ENCODE peak calls at places on chromosomes 12 and 14, in nine cellular contexts. X is GM12878, C is epithelial cell of esophagus, G is kidney, Z is neural progenitor cell, B is AG09309, R is IMR-90, P is GM20000, U is mammary epithelial cell. Y is an unnamed sample.

GRCh38 chr12:15679146-15679545 is 110.0 kb downstream of the EPS8 start:
- DNase-seq in X (no peak), R (peak; percentile 56), Z (no peak), C (no peak), P (no peak), U (no peak), B (no peak), G (no peak), Y (no peak)

GRCh38 chr12:123748661-123749060 is 13.4 kb upstream of the DNAH10 start:
- DNase-seq in B (no peak), Z (no peak), C (peak; percentile 57), X (no peak), P (no peak), G (no peak), R (peak; percentile 49), U (peak; percentile 86), Y (no peak)

GRCh38 chr12:30991466-30991865 is 64.9 kb downstream of the TSPAN11 start:
- DNase-seq in Z (no peak), C (no peak), R (no peak), G (no peak), X (no peak), P (no peak), U (no peak), B (no peak), Y (no peak)

GRCh38 chr14:51002406-51002984 is 58.2 kb upstream of the PYGL start:
- DNase-seq in G (no peak), P (no peak), R (no peak), B (no peak), U (no peak), X (no peak), Z (no peak), C (no peak), Y (no peak)

GRCh38 chr14:75906680-75907280 is 75.0 kb downstream of the TGFB3 start:
- DNase-seq in Z (peak; percentile 80), U (peak; percentile 33), C (peak; percentile 67), X (no peak), P (peak; percentile 61), B (no peak), R (peak; percentile 70), G (no peak), Y (no peak)

GRCh38 chr12:80756875-80757274 is 40.2 kb downstream of the MYF5 start:
- DNase-seq in R (peak; percentile 44), U (no peak), G (no peak), X (no peak), P (peak; percentile 7), C (no peak), B (no peak), Z (no peak), Y (no peak)

GRCh38 chr12:12927211-12928079 is 24.5 kb downstream of the GPRC5D start:
- DNase-seq in P (no peak), Z (no peak), U (peak; percentile 60), C (peak; percentile 83), B (no peak), X (peak; percentile 28), G (peak; percentile 93), R (peak; percentile 45), Y (no peak)

GRCh38 chr12:100745378-100746071 is 49.1 kb upstream of the ANO4 start:
- DNase-seq in X (no peak), G (no peak), Z (no peak), R (no peak), B (no peak), P (no peak), C (no peak), U (no peak), Y (no peak)

GRCh38 chr14:68723808-68724268 is 69.0 kb downstream of the ZFP36L1 start:
- DNase-seq in C (no peak), U (no peak), B (no peak), Z (no peak), G (no peak), R (no peak), P (no peak), X (no peak), Y (no peak)

GRCh38 chr12:63989301-63989845 is 144.9 kb downstream of the SRGAP1 start:
- DNase-seq in C (no peak), R (peak; percentile 77), B (no peak), P (no peak), X (no peak), Z (no peak), G (no peak), U (no peak), Y (no peak)

GRCh38 chr12:63991036-63991547 is 146.6 kb downstream of the SRGAP1 start:
- DNase-seq in C (no peak), G (no peak), U (peak; percentile 82), B (no peak), X (no peak), P (no peak), Z (no peak), R (peak; percentile 48), Y (no peak)

GRCh38 chr12:63982787-63983186 is 138.3 kb downstream of the SRGAP1 start:
- DNase-seq in C (no peak), G (no peak), R (no peak), B (no peak), Z (no peak), U (no peak), P (no peak), X (no peak), Y (no peak)

GRCh38 chr12:63985456-63985855 is 141.0 kb downstream of the SRGAP1 start:
- DNase-seq in C (no peak), B (no peak), P (no peak), Z (no peak), X (no peak), U (no peak), G (no peak), R (no peak), Y (no peak)

DNA sequence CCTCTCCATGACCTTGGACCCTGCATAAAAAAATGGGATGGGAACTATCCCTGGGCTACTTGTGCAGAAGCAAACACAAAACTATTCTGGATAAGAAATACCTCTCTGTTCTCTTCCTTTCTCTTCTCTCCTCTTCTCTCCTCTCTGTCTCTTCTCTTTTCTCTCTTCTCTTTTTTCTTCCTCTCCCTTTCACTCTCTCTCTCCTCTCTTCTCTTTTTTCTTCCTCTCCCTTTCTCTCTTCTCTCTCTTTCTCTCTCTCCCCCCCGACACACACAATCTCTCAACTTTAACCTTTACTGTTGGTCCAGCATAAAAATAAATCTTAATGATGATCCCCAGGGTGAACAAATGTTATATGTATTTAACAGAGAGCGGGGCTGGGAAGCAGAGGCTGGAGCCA is 141.4 kb downstream of the SRGAP1 start:
- DNase-seq in R (no peak), C (no peak), Z (no peak), U (no peak), P (no peak), B (no peak), X (no peak), G (no peak), Y (no peak)
- TF ChIP-seq CTCF in R (no peak), C (no peak), Z (no peak), U (no peak), P (no peak), B (no peak), X (no peak), G (no peak), Y (no peak)

DNA sequence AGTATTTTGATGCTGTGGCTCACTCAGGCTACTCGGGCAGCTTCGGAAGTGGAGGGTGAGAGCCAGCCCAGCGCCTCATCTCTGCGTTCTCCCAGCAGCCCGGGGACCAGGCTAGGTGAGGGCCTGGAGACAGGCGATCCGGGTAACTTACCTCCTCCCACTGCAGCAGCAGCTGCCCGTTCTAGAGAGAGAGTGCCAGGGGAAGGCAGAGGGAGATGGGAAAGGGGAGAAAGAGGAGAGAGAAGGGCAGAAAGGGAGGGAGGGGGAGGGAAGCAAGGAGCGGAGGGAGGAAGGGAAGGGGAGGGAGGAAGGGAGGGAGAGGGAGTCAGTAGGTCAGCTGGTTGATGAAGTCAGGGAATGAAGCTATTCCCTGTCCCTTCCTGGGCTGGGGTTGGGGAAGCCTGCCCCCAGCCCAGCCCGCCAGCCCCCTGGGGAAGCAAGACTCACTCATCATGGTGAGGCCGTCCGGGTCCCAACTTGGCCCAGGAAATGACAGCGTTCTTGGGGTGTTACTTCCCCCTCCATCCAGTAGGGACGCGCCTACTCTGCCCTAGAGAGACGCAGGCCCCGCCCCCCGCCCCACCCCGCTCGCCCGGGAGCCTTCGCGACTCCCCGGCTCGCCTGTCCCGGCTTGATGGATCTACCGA is at the start of gene IFI27L2:
- DNase-seq in G (peak; percentile 88), U (peak; percentile 87), B (no peak), R (peak; percentile 73), P (peak; percentile 89), X (no peak), Z (peak; percentile 94), C (peak; percentile 77), Y (peak; percentile 41)
- TF ChIP-seq CTCF in G (no peak), U (no peak), B (peak; percentile 33), R (peak; percentile 21), P (peak; percentile 1), X (peak; percentile 4), Z (peak; percentile 46), C (peak; percentile 5), Y (no peak)

DNA sequence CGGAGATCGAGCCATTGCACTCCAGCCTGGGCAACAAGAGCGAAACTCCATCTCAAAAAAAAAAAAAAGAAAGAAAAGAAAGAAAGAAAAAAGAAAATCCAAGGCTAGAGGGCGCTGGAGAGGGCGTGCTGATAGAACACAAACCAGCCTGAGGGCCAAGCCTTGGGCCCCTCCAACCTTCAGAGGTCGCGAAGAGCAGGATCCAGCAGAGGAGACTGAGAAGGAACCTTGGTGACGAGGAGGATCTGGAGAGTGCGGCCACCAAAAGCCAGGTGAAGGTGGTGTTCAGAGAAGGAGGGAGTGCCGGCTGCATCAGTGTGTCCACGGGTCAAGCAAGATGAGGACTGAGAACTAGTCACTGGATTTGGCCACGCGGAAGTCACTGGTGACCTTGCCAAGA is 4.1 kb upstream of the DYNC1H1 start:
- DNase-seq in X (no peak), P (no peak), G (peak; percentile 66), R (no peak), B (no peak), Z (peak; percentile 51), U (no peak), C (no peak), Y (no peak)
- TF ChIP-seq CTCF in X (peak; percentile 30), P (peak; percentile 33), G (peak; percentile 5), R (peak; percentile 52), B (peak; percentile 60), Z (peak; percentile 56), U (peak; percentile 36), C (peak; percentile 43), Y (no peak)

DNA sequence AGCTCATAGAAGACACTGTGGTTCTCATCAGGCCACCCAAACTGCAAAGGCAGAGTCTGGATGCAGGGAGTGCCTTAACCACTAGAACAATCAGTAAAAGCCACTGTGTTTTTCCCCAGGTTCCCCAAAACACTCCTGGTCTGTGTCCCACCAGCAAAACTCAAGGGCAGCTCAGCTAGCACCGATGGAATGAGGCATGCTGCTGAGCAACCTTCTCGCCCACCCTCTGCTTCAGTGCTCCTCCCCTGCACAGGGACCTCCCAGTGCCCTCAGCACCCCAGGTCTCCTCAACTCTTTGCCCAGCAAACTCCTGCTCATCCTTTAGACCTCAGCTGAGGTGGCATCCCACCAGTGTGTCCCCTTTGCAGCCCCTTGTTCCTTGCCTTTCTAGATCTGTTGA is 4.0 kb downstream of the KRT77 start:
- DNase-seq in Z (no peak), X (no peak), R (no peak), B (no peak), G (no peak), P (no peak), C (no peak), U (no peak), Y (no peak)
- TF ChIP-seq CTCF in Z (no peak), X (no peak), R (no peak), B (no peak), G (no peak), P (no peak), C (no peak), U (no peak), Y (no peak)

Y was measured in activated B cell treated with CpG ODN at 0.5 μM for 24 hours.